ENCODE peak calls at places on chromosomes 12 and 14, in eight cellular contexts. U, G, Y, J, B, C, E and F are unnamed samples.

GRCh38 chr14:42269234-42269633 is 662.6 kb downstream of the LRFN5 start:
- DNase-seq in Y (no peak), C (no peak), J (no peak), B (no peak), G (no peak), U (no peak), E (no peak), F (no peak)

GRCh38 chr12:52907092-52907810 is 2.4 kb upstream of the KRT8 start:
- DNase-seq in C (peak; percentile 63), G (no peak), Y (no peak), U (no peak), B (no peak), J (peak; percentile 67), E (peak; percentile 84), F (no peak)

GRCh38 chr12:92859650-92860386 is 69.3 kb downstream of the EEA1 start:
- DNase-seq in C (no peak), G (no peak), B (no peak), E (peak; percentile 29), U (no peak), J (no peak), Y (no peak), F (no peak)

GRCh38 chr12:63916561-63917476 is 72.3 kb downstream of the SRGAP1 start:
- DNase-seq in E (no peak), C (peak; percentile 64), U (peak; percentile 41), B (no peak), J (no peak), G (no peak), Y (no peak), F (no peak)

GRCh38 chr12:110869035-110869434 is 22.2 kb downstream of the CCDC63 start:
- DNase-seq in C (no peak), J (no peak), E (no peak), U (no peak), G (no peak), Y (no peak), B (peak; percentile 78), F (peak; percentile 73)

GRCh38 chr12:19760611-19761010 is 321.3 kb downstream of the AEBP2 start:
- DNase-seq in B (no peak), Y (no peak), C (no peak), G (no peak), E (no peak), U (no peak), J (no peak), F (no peak)

GRCh38 chr14:93008381-93008780 is 85.4 kb downstream of the CHGA start:
- DNase-seq in C (peak; percentile 72), G (no peak), E (no peak), Y (no peak), B (no peak), J (no peak), U (no peak), F (no peak)

GRCh38 chr14:74825008-74825407 is 50.9 kb downstream of the PROX2 start:
- DNase-seq in U (no peak), Y (no peak), E (no peak), J (no peak), G (no peak), C (peak; percentile 48), B (no peak), F (no peak)